ENCODE peak calls at places on chromosomes 12 and 14, in four cellular contexts. T, Q, C and D are unnamed samples. For H3K9me3, H3K27me3 and H3K4me1, the result is how much of the 10 kb centered on the place peaks cover.

GRCh38 chr14:74085047-74085637 is 386 bp downstream of the LIN52 start:
- DNase-seq in T (peak), Q (no peak), C (no peak), D (no peak)

GRCh38 chr12:52145941-52146821 is 45.6 kb downstream of the KRT80 start:
- DNase-seq in T (no peak), Q (no peak), C (peak), D (no peak)

GRCh38 chr12:52542157-52542556 is 10.8 kb downstream of the KRT71 start:
- DNase-seq in T (no peak), Q (no peak), C (no peak), D (no peak)

GRCh38 chr12:92949466-92949865 is 20.4 kb upstream of the EEA1 start:
- DNase-seq in T (no peak), Q (no peak), C (no peak), D (no peak)

GRCh38 chr12:34400423-34400881 is 378.2 kb downstream of the ALG10 start:
- DNase-seq in T (no peak), Q (peak), C (peak), D (no peak)

GRCh38 chr12:31591308-31591901 is 469 bp upstream of the DENND5B start:
- DNase-seq in T (peak), Q (no peak), C (peak), D (peak)

GRCh38 chr14:103444837-103445524 is 59.8 kb downstream of the MARK3 start:
- DNase-seq in T (no peak), Q (no peak), C (no peak), D (no peak)

GRCh38 chr12:108854055-108854452 is 3.3 kb downstream of the SSH1 start:
- DNase-seq in T (peak), Q (no peak), C (no peak), D (peak)

GRCh38 chr12:53170876-53171724 is 9.4 kb upstream of the ZNF740 start:
- DNase-seq in T (no peak), Q (no peak), C (no peak), D (no peak)

GRCh38 chr12:50224026-50224692 is 57.0 kb upstream of the CERS5 start:
- DNase-seq in T (peak), Q (no peak), C (peak), D (peak)

GRCh38 chr12:121888478-121889266 is at the start of gene PSMD9:
- DNase-seq in T (peak), Q (peak), C (peak), D (peak)

GRCh38 chr14:60651936-60652673 is 2.8 kb upstream of the SIX1 start:
- DNase-seq in T (peak), Q (no peak), C (no peak), D (no peak)

GRCh38 chr14:33475623-33476022 is 475.3 kb downstream of the EGLN3 start:
- DNase-seq in T (peak), Q (no peak), C (peak), D (peak)

GRCh38 chr12:93616584-93617101 is 44.2 kb downstream of the SOCS2 start:
- DNase-seq in T (peak), Q (no peak), C (no peak), D (no peak)

DNA sequence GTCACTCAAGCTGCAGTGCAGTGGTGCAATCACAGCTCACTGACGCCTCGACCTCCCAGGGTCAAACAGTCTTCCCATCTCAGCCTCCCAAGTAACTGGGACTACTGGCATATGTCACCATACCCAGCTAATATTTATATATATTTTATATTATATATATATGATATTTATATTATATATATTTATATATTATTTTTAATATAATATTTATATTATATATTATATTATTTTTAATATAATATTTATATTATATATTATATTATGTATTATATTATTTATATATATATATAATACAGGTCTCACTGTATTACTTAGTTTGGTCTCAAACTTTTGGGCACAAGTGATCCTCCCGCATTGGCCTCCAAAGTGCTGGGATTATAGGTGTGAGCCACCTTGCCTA is 9.4 kb downstream of the ZNF84 start:
- DNase-seq in T (no peak), Q (no peak), C (no peak), D (no peak)
- H3K9me3 ChIP-seq in T (under half), Q (half or more), C (half or more), D (under half)

GRCh38 chr14:72120315-72120714 is 188.1 kb downstream of the RGS6 start:
- DNase-seq in T (no peak), Q (no peak), C (no peak), D (no peak)

GRCh38 chr14:72126091-72126490 is 193.9 kb downstream of the RGS6 start:
- DNase-seq in T (no peak), Q (no peak), C (no peak), D (no peak)

GRCh38 chr14:72126561-72126960 is 194.3 kb downstream of the RGS6 start:
- DNase-seq in T (no peak), Q (no peak), C (no peak), D (no peak)

GRCh38 chr14:72123755-72124154 is 191.5 kb downstream of the RGS6 start:
- DNase-seq in T (no peak), Q (no peak), C (no peak), D (no peak)

GRCh38 chr14:72124171-72124570 is 191.9 kb downstream of the RGS6 start:
- DNase-seq in T (no peak), Q (no peak), C (no peak), D (no peak)
- H3K27me3 ChIP-seq in T (under half), Q (under half), C (under half), D (under half)

GRCh38 chr14:99413972-99414371 is 66.7 kb downstream of the SETD3 start:
- DNase-seq in T (no peak), Q (no peak), C (no peak), D (no peak)
- H3K4me1 ChIP-seq in T (under half), Q (under half), C (under half), D (under half)

DNA sequence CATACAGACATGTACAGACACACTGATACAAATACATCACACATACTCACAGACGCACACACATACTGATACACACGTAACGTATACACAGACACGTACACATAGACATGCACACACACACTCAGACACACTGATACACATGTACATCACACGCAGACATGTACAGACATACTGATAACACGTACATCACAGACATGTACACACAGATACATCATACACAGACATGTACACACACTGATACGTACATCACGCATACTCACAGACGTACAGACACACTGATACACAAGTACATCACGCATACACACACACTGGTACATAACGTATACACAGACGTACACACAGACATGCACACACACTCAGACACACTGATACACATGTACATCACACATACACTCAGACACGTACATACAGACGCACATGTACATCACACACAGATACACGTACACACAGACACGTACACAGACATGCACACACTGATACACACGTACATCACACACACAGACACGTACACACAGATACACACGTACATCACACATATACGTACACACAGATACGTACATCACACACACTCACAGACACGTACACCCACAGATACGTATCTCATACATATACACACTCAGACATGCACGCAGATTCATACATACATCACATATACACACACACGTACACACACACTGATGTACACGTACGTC is 5.1 kb downstream of the ZNF605 start:
- DNase-seq in T (no peak), Q (no peak), C (no peak), D (no peak)
- H3K9me3 ChIP-seq in T (under half), Q (half or more), C (half or more), D (under half)

DNA sequence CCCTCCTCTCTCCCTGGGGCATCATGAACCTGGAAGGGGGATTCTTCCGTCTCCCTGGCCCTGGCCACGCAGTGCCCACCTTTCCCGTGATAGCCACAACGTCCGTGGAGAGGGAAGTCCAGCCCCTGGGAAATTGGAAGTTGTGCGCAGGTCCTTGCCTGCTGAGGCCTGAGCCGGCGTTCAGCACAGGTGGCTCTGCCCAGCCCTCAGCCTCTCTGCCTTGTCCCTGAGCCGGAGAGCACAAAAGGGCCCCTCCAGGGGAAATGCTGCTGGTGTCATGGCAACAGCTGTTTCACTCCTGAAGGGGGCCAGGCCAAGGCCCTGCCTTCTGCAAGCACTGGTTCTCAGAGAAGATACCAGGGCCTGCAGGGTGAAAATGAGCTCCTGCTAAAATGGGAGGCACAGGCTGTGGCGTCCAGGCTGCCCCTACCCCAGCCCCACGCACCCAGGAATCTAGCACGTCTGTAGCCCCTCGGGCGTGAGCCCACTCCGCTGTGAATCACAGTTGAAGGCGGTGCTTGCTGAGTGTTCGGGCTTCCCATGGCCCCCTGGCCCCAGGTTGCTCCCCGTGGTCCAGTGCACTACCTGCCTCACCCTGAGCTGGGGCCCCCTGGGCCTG is 149.4 kb downstream of the ADGRD1 start:
- DNase-seq in T (no peak), Q (no peak), C (peak), D (no peak)
- H3K27me3 ChIP-seq in T (under half), Q (under half), C (under half), D (under half)

GRCh38 chr12:123367511-123367910 is 2.9 kb upstream of the SBNO1 start:
- DNase-seq in T (no peak), Q (no peak), C (no peak), D (no peak)

GRCh38 chr12:123365141-123365917 is 682 bp upstream of the SBNO1 start:
- DNase-seq in T (peak), Q (peak), C (peak), D (peak)

GRCh38 chr12:123364532-123365140 is at the start of gene SBNO1:
- DNase-seq in T (peak), Q (peak), C (peak), D (peak)

GRCh38 chr12:123363743-123364531 is 710 bp downstream of the SBNO1 start:
- DNase-seq in T (peak), Q (peak), C (peak), D (peak)

GRCh38 chr12:123363385-123363742 is 1.3 kb downstream of the SBNO1 start:
- DNase-seq in T (peak), Q (no peak), C (no peak), D (no peak)
- H3K4me1 ChIP-seq in T (under half), Q (under half), C (under half), D (under half)